ENCODE peak calls at places on chromosomes 4 and X, in ten cellular contexts. D is adipocyte, X is T follicular helper cell, Z is fibroblast of the aortic adventitia, P is pancreas, U is prostate gland, R is frontal cortex, T is stromal cell of bone marrow, L is A549, M is left kidney. B is an unnamed sample.

GRCh38 chr4:5361968-5362367 is 310.7 kb downstream of the STK32B start:
- DNase-seq in D (peak; percentile 53), X (no peak), Z (peak; percentile 24), P (no peak), U (no peak), R (no peak), T (no peak), L (no peak), M (peak; percentile 68), B (no peak)

GRCh38 chr4:52657630-52658501 is 1.2 kb downstream of the USP46 start:
- DNase-seq in D (peak; percentile 75), X (no peak), Z (peak; percentile 48), P (peak; percentile 10), U (peak; percentile 13), R (peak; percentile 29), T (no peak), L (no peak), M (peak; percentile 94), B (no peak)

GRCh38 chrX:83759872-83760271 is 101.1 kb upstream of the CYLC1 start:
- DNase-seq in D (peak; percentile 19), X (no peak), Z (peak; percentile 3), P (no peak), U (no peak), R (no peak), T (peak; percentile 0), L (no peak), M (peak; percentile 51), B (no peak)

GRCh38 chr4:184293552-184293951 is 75.9 kb upstream of the ENPP6 start:
- DNase-seq in D (no peak), X (no peak), Z (no peak), P (no peak), U (peak; percentile 25), R (no peak), T (no peak), L (no peak), M (peak; percentile 54), B (no peak)

GRCh38 chr4:147570616-147571015 is 46.6 kb upstream of the TMEM184C start:
- DNase-seq in D (no peak), X (no peak), Z (peak; percentile 71), P (no peak), U (no peak), R (no peak), T (no peak), L (no peak), M (no peak), B (no peak)

GRCh38 chr4:119026662-119027444 is 108.8 kb upstream of the MYOZ2 start:
- DNase-seq in D (no peak), X (no peak), Z (no peak), P (no peak), U (no peak), R (no peak), T (no peak), L (peak; percentile 28), M (no peak), B (no peak)

GRCh38 chrX:103608305-103608963 is 671 bp downstream of the TCEAL3 start:
- DNase-seq in D (peak; percentile 19), X (no peak), Z (no peak), P (peak; percentile 27), U (peak; percentile 18), R (no peak), T (no peak), L (no peak), M (no peak), B (no peak)

GRCh38 chr4:158895797-158896442 is 127.1 kb downstream of the FNIP2 start:
- DNase-seq in D (no peak), X (no peak), Z (no peak), P (no peak), U (peak; percentile 24), R (no peak), T (no peak), L (no peak), M (peak; percentile 62), B (no peak)

GRCh38 chr4:182922551-182923284 is 5.5 kb upstream of the DCTD start:
- DNase-seq in D (no peak), X (no peak), Z (no peak), P (peak; percentile 47), U (no peak), R (no peak), T (no peak), L (no peak), M (no peak), B (no peak)

GRCh38 chr4:171644430-171645057 is 168.7 kb upstream of the GALNTL6 start:
- DNase-seq in D (no peak), X (no peak), Z (no peak), P (no peak), U (no peak), R (no peak), T (no peak), L (no peak), M (no peak), B (no peak)

GRCh38 chr4:112189754-112190153 is 41.8 kb upstream of the AP1AR start:
- DNase-seq in D (peak; percentile 45), X (no peak), Z (peak; percentile 54), P (no peak), U (no peak), R (no peak), T (no peak), L (no peak), M (no peak), B (no peak)

GRCh38 chrX:17380221-17380620 is 5.2 kb downstream of the NHS start:
- DNase-seq in D (no peak), X (no peak), Z (no peak), P (no peak), U (no peak), R (no peak), T (no peak), L (no peak), M (no peak), B (no peak)

GRCh38 chr4:153471691-153472080 is 5.5 kb downstream of the TMEM131L start:
- DNase-seq in D (no peak), X (peak; percentile 32), Z (peak; percentile 25), P (no peak), U (no peak), R (no peak), T (no peak), L (no peak), M (no peak), B (no peak)

GRCh38 chrX:103878466-103879151 is 46.6 kb upstream of the RAB9B start:
- DNase-seq in D (peak; percentile 47), X (no peak), Z (peak; percentile 70), P (no peak), U (no peak), R (no peak), T (no peak), L (no peak), M (peak; percentile 7), B (no peak)

GRCh38 chrX:18761750-18762149 is 54.3 kb downstream of the PPEF1 start:
- DNase-seq in D (no peak), X (no peak), Z (no peak), P (no peak), U (no peak), R (no peak), T (no peak), L (no peak), M (no peak), B (no peak)

GRCh38 chr4:99968330-99968729 is 18.3 kb upstream of the H2AZ1 start:
- DNase-seq in D (peak; percentile 61), X (no peak), Z (peak; percentile 52), P (no peak), U (no peak), R (no peak), T (no peak), L (no peak), M (no peak), B (no peak)

GRCh38 chr4:22483551-22483981 is 32.3 kb downstream of the ADGRA3 start:
- DNase-seq in D (peak; percentile 65), X (no peak), Z (peak; percentile 74), P (no peak), U (no peak), R (no peak), T (peak; percentile 46), L (no peak), M (no peak), B (no peak)

GRCh38 chr4:125365731-125366130 is 51.0 kb downstream of the FAT4 start:
- DNase-seq in D (no peak), X (no peak), Z (no peak), P (no peak), U (no peak), R (no peak), T (no peak), L (no peak), M (no peak), B (no peak)

GRCh38 chrX:30065226-30065625 is 150.1 kb upstream of the MAGEB2 start:
- DNase-seq in D (peak; percentile 27), X (no peak), Z (peak; percentile 22), P (no peak), U (no peak), R (no peak), T (no peak), L (no peak), M (no peak), B (no peak)

GRCh38 chr4:133148690-133149363 is at the start of gene PCDH10:
- DNase-seq in D (peak; percentile 99), X (no peak), Z (peak; percentile 88), P (peak; percentile 88), U (peak; percentile 86), R (peak; percentile 91), T (peak; percentile 71), L (peak; percentile 70), M (peak; percentile 98), B (no peak)

GRCh38 chrX:1392376-1393130 is 640 bp upstream of the SLC25A6 start:
- DNase-seq in D (peak; percentile 83), X (no peak), Z (peak; percentile 64), P (no peak), U (peak; percentile 65), R (peak; percentile 64), T (peak; percentile 54), L (peak; percentile 56), M (peak; percentile 87), B (no peak)

GRCh38 chr4:41865306-41865980 is 69.8 kb upstream of the TMEM33 start:
- DNase-seq in D (peak; percentile 20), X (no peak), Z (no peak), P (no peak), U (no peak), R (no peak), T (no peak), L (no peak), M (peak; percentile 62), B (no peak)

GRCh38 chr4:126772662-126773061 is 860.1 kb upstream of the INTU start:
- DNase-seq in D (no peak), X (no peak), Z (no peak), P (no peak), U (no peak), R (no peak), T (no peak), L (no peak), M (peak; percentile 2), B (no peak)

GRCh38 chrX:63511361-63511760 is 160.2 kb upstream of the SPIN4 start:
- DNase-seq in D (no peak), X (no peak), Z (no peak), P (no peak), U (no peak), R (no peak), T (no peak), L (no peak), M (no peak), B (no peak)

GRCh38 chrX:72495041-72495440 is 77.6 kb downstream of the HDAC8 start:
- DNase-seq in D (peak; percentile 4), X (no peak), Z (peak; percentile 51), P (no peak), U (no peak), R (no peak), T (peak; percentile 7), L (no peak), M (no peak), B (no peak)

GRCh38 chr4:185995665-185996064 is 73.3 kb upstream of the TLR3 start:
- DNase-seq in D (no peak), X (no peak), Z (no peak), P (no peak), U (no peak), R (no peak), T (no peak), L (no peak), M (no peak), B (no peak)

GRCh38 chrX:67604979-67605703 is 61.3 kb downstream of the AR start:
- DNase-seq in D (peak; percentile 64), X (no peak), Z (peak; percentile 91), P (no peak), U (no peak), R (no peak), T (no peak), L (no peak), M (no peak), B (no peak)

GRCh38 chr4:156322592-156322991 is 368.9 kb upstream of the CTSO start:
- DNase-seq in D (peak; percentile 34), X (no peak), Z (peak; percentile 75), P (no peak), U (no peak), R (no peak), T (peak; percentile 81), L (no peak), M (no peak), B (no peak)